ENCODE peak calls at places on chromosome 21, in nine cellular contexts. O, K, I, H, T, X, C, P and L are unnamed samples.
A peak's percentile ranks its signal among the peaks of the same experiment; 100 is the strongest.

GRCh38 chr21:33265664-33266049 is 510 bp upstream of the IL10RB start:
- DNase-seq in X (no peak), O (peak; percentile 14), H (no peak), K (peak; percentile 52), T (peak; percentile 48), P (peak; percentile 33), I (no peak), C (no peak), L (peak; percentile 32)

GRCh38 chr21:25421327-25422028 is 185.8 kb downstream of the MRPL39 start:
- DNase-seq in T (peak; percentile 69), I (peak; percentile 29), O (peak; percentile 48), K (peak; percentile 71), X (peak; percentile 5), P (peak; percentile 82), H (peak; percentile 32), C (peak; percentile 17), L (peak; percentile 36)

GRCh38 chr21:43727571-43728466 is 8.9 kb downstream of the PDXK start:
- DNase-seq in H (no peak), I (no peak), X (no peak), K (peak; percentile 75), T (no peak), O (no peak), C (no peak), P (peak; percentile 36), L (no peak)

GRCh38 chr21:36494557-36494956 is 14.6 kb upstream of the CLDN14 start:
- DNase-seq in X (no peak), I (no peak), P (no peak), K (no peak), H (no peak), C (no peak), O (no peak), T (no peak), L (no peak)

GRCh38 chr21:14560139-14560538 is 14.0 kb upstream of the SAMSN1 start:
- DNase-seq in O (no peak), T (no peak), X (no peak), C (no peak), P (no peak), K (no peak), I (no peak), H (no peak), L (no peak)

GRCh38 chr21:28068455-28069358 is 924.0 kb downstream of the LTN1 start:
- DNase-seq in I (no peak), H (no peak), C (no peak), X (no peak), O (no peak), T (no peak), K (peak; percentile 55), P (peak; percentile 12), L (peak; percentile 75)

GRCh38 chr21:37253991-37254390 is 13.1 kb downstream of the VPS26C start:
- DNase-seq in K (no peak), I (no peak), H (no peak), O (no peak), X (no peak), P (no peak), C (no peak), T (no peak), L (no peak)

GRCh38 chr21:40019076-40019475 is 151.8 kb downstream of the PCP4 start:
- DNase-seq in I (no peak), O (no peak), X (no peak), C (no peak), H (no peak), T (no peak), P (no peak), K (no peak), L (no peak)

GRCh38 chr21:35139382-35139715 is 90.2 kb upstream of the RUNX1 start:
- DNase-seq in I (no peak), T (no peak), C (no peak), K (no peak), H (no peak), O (no peak), P (no peak), X (no peak), L (no peak)

GRCh38 chr21:46142581-46143473 is 12.6 kb downstream of the FTCD start:
- DNase-seq in P (no peak), I (no peak), O (no peak), X (no peak), H (no peak), T (peak; percentile 25), K (no peak), C (no peak), L (no peak)